ENCODE peak calls at places on chromosomes 1 and 21, in ten cellular contexts. A is PC-3; T is fibroblast of lung; U is hepatocyte; H is SK-N-SH; Z is CD8-positive, alpha-beta T cell; D is heart left ventricle; L is HFF-Myc; N is endodermal cell; X is lower lobe of right lung. I is an unnamed sample.

GRCh38 chr21:27570306-27570868 is 603.5 kb upstream of the ADAMTS5 start:
- DNase-seq in A (peak), T (peak), U (peak), H (no peak), Z (no peak), D (peak), L (no peak), N (no peak), X (peak), I (no peak)

GRCh38 chr1:64396817-64397216 is 73.1 kb upstream of the CACHD1 start:
- DNase-seq in A (no peak), T (no peak), U (no peak), H (no peak), Z (no peak), D (no peak), L (no peak), N (peak), X (no peak), I (no peak)

GRCh38 chr1:226656601-226657277 is 82.3 kb downstream of the ITPKB start:
- DNase-seq in A (peak), T (peak), U (no peak), H (peak), Z (no peak), D (peak), L (peak), N (no peak), X (no peak), I (no peak)

GRCh38 chr21:16978309-16978895 is 534.4 kb upstream of the CXADR start:
- DNase-seq in A (no peak), T (no peak), U (no peak), H (no peak), Z (no peak), D (no peak), L (no peak), N (no peak), X (no peak), I (no peak)

GRCh38 chr1:160779662-160780397 is 16.1 kb upstream of the LY9 start:
- DNase-seq in A (peak), T (no peak), U (peak), H (peak), Z (peak), D (no peak), L (no peak), N (peak), X (no peak), I (no peak)

GRCh38 chr1:213905315-213905714 is 82.5 kb upstream of the PROX1 start:
- DNase-seq in A (no peak), T (no peak), U (no peak), H (no peak), Z (no peak), D (peak), L (no peak), N (no peak), X (no peak), I (no peak)

GRCh38 chr1:33361553-33362262 is 40.8 kb upstream of the A3GALT2 start:
- DNase-seq in A (no peak), T (no peak), U (no peak), H (no peak), Z (no peak), D (no peak), L (no peak), N (no peak), X (no peak), I (no peak)

GRCh38 chr1:200925821-200926220 is 31.1 kb downstream of the INAVA start:
- DNase-seq in A (peak), T (no peak), U (no peak), H (no peak), Z (no peak), D (no peak), L (no peak), N (peak), X (no peak), I (no peak)

GRCh38 chr1:162928141-162928540 is 67.2 kb upstream of the CCDC190 start:
- DNase-seq in A (no peak), T (no peak), U (no peak), H (peak), Z (no peak), D (no peak), L (no peak), N (no peak), X (no peak), I (no peak)

GRCh38 chr1:86906419-86906818 is 7.5 kb downstream of the SELENOF start:
- DNase-seq in A (peak), T (peak), U (peak), H (no peak), Z (no peak), D (no peak), L (no peak), N (no peak), X (no peak), I (no peak)

GRCh38 chr1:166947398-166948043 is 27.8 kb downstream of the ILDR2 start:
- DNase-seq in A (no peak), T (peak), U (peak), H (peak), Z (no peak), D (peak), L (no peak), N (peak), X (peak), I (peak)

GRCh38 chr1:116949213-116949985 is 39.7 kb downstream of the PTGFRN start:
- DNase-seq in A (no peak), T (no peak), U (no peak), H (no peak), Z (peak), D (no peak), L (no peak), N (no peak), X (no peak), I (no peak)
- TF ChIP-seq CTCF in A (no peak), T (no peak), U (no peak), H (no peak), Z (no peak), D (no peak), L (no peak), N (no peak), X (no peak), I (no peak)

GRCh38 chr1:89149976-89150375 is 24.1 kb upstream of the GBP2 start:
- DNase-seq in A (no peak), T (no peak), U (no peak), H (no peak), Z (no peak), D (no peak), L (no peak), N (no peak), X (no peak), I (no peak)

GRCh38 chr1:89147707-89148106 is 21.8 kb upstream of the GBP2 start:
- DNase-seq in A (no peak), T (no peak), U (no peak), H (no peak), Z (no peak), D (no peak), L (no peak), N (no peak), X (no peak), I (no peak)

GRCh38 chr1:89151021-89151420 is 24.8 kb downstream of the GBP7 start:
- DNase-seq in A (no peak), T (no peak), U (no peak), H (no peak), Z (no peak), D (no peak), L (no peak), N (no peak), X (no peak), I (no peak)

GRCh38 chr1:89148259-89148658 is 22.3 kb upstream of the GBP2 start:
- DNase-seq in A (no peak), T (no peak), U (no peak), H (no peak), Z (no peak), D (no peak), L (no peak), N (no peak), X (no peak), I (no peak)

DNA sequence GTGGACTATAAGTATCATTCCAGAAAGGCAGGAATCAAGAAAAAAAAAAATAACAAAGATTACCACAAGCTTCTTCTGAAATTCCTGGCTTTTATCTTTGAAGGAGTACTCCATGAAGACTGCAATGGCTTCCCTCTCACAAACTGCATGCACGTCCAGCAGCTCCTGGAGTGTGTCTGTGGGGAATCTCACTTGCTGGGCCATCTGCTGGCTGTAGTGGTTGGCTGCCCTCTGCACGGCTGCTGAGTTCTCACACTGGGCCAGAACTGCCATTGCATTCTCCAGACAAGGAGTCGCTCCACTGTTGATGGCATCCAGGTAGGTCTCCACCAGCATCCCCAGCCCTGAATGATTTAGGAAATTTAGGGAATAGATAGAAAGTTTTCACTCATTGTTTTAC is 23.3 kb upstream of the GBP2 start:
- DNase-seq in A (peak), T (peak), U (peak), H (no peak), Z (no peak), D (no peak), L (no peak), N (peak), X (no peak), I (no peak)
- TF ChIP-seq CTCF in A (peak), T (peak), U (peak), H (peak), Z (no peak), D (no peak), L (peak), N (peak), X (peak), I (peak)

DNA sequence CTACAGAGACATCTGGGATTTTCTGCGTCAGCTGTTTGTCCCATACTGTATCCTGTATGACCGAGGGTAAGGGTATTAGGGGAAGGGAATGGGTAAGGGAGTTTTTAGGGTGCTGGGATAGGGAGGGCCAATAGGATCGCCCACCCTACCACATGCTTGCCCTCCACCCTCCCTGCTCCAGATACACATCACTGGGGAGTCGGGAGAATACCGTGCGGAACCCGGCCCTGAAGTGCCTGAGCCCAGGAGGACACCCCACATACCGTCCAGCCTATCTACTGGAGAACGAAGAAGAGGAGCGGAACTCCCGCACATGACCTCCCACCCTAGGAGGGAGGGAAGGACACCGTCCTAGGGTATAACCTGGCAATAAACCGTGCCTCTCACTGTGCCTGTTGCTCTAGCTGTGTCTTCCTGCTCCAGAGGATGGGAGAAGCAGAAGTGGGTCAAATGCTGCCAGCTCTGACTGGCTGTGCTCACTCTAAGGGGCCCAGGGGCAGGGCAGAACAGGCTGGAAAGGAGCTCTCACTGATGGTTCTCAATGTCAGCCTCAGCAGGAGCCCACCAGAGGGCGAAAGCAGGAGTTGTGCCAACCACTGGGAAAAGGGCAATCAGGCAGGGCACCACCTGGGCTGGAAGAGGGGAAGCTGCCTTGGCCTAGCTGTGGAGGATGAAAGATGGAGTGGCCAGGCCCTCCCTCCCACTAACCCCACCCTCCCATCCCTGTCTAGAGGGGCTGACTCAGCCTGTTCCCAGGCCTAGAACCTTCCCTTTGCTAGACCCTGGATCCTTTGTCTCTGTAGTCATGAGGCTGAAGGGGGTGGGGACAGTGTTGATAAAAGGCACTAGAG is 440 bp upstream of the LENEP start:
- DNase-seq in A (peak), T (peak), U (no peak), H (no peak), Z (no peak), D (no peak), L (no peak), N (peak), X (peak), I (peak)
- TF ChIP-seq CTCF in A (peak), T (peak), U (no peak), H (peak), Z (no peak), D (no peak), L (peak), N (peak), X (no peak), I (peak)

DNA sequence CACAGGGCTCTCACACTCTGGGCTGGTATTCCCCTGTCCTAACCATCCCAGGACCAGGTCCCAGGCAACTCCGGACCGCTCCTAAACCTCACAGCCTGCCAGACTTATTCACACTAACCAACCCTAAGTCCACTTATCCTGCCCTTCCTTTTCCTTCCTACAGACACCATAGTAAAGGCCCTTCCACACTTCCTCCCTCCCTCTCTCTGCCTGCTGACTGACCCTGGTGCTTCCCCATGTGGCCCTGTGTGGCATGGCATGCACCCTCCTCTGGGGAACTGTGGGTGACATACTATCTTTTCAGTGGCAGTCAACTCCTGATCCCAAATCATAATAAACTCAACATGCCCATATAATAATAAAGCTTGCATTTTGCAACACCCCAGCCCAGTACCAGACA is 155.1 kb upstream of the DNAH14 start:
- DNase-seq in A (peak), T (no peak), U (no peak), H (no peak), Z (no peak), D (no peak), L (no peak), N (peak), X (no peak), I (no peak)
- TF ChIP-seq CTCF in A (peak), T (no peak), U (no peak), H (peak), Z (no peak), D (no peak), L (peak), N (peak), X (peak), I (no peak)

GRCh38 chr1:61125263-61125662 is 42.9 kb downstream of the NFIA start:
- DNase-seq in A (no peak), T (no peak), U (no peak), H (no peak), Z (no peak), D (no peak), L (no peak), N (no peak), X (no peak), I (no peak)
- TF ChIP-seq CTCF in A (no peak), T (no peak), U (no peak), H (no peak), Z (no peak), D (no peak), L (no peak), N (no peak), X (no peak), I (no peak)

GRCh38 chr1:11000526-11000925 is 11.9 kb upstream of the TARDBP start:
- DNase-seq in A (no peak), T (no peak), U (no peak), H (no peak), Z (no peak), D (no peak), L (no peak), N (no peak), X (no peak), I (no peak)
- TF ChIP-seq CTCF in A (no peak), T (no peak), U (no peak), H (no peak), Z (no peak), D (no peak), L (no peak), N (no peak), X (no peak), I (no peak)

GRCh38 chr1:227902641-227902990 is 45.1 kb downstream of the WNT9A start:
- DNase-seq in A (no peak), T (no peak), U (no peak), H (no peak), Z (no peak), D (peak), L (no peak), N (no peak), X (no peak), I (peak)

GRCh38 chr1:227901239-227901905 is 46.4 kb downstream of the WNT9A start:
- DNase-seq in A (no peak), T (no peak), U (no peak), H (no peak), Z (no peak), D (peak), L (no peak), N (peak), X (no peak), I (peak)

GRCh38 chr1:227903061-227903521 is 44.6 kb downstream of the WNT9A start:
- DNase-seq in A (no peak), T (no peak), U (no peak), H (no peak), Z (no peak), D (peak), L (no peak), N (peak), X (peak), I (peak)

GRCh38 chr1:227900571-227901051 is 47.1 kb downstream of the WNT9A start:
- DNase-seq in A (no peak), T (no peak), U (no peak), H (no peak), Z (no peak), D (no peak), L (no peak), N (peak), X (peak), I (peak)

GRCh38 chr1:227901906-227902640 is 45.7 kb downstream of the WNT9A start:
- DNase-seq in A (peak), T (no peak), U (no peak), H (peak), Z (no peak), D (peak), L (no peak), N (peak), X (peak), I (peak)
- TF ChIP-seq CTCF in A (peak), T (no peak), U (no peak), H (no peak), Z (no peak), D (no peak), L (peak), N (peak), X (no peak), I (peak)

GRCh38 chr1:11272842-11273594 is at the start of gene UBIAD1:
- DNase-seq in A (peak), T (peak), U (peak), H (peak), Z (peak), D (peak), L (peak), N (peak), X (peak), I (no peak)
- TF ChIP-seq CTCF in A (no peak), T (peak), U (no peak), H (no peak), Z (no peak), D (no peak), L (no peak), N (peak), X (no peak), I (peak)

DNA sequence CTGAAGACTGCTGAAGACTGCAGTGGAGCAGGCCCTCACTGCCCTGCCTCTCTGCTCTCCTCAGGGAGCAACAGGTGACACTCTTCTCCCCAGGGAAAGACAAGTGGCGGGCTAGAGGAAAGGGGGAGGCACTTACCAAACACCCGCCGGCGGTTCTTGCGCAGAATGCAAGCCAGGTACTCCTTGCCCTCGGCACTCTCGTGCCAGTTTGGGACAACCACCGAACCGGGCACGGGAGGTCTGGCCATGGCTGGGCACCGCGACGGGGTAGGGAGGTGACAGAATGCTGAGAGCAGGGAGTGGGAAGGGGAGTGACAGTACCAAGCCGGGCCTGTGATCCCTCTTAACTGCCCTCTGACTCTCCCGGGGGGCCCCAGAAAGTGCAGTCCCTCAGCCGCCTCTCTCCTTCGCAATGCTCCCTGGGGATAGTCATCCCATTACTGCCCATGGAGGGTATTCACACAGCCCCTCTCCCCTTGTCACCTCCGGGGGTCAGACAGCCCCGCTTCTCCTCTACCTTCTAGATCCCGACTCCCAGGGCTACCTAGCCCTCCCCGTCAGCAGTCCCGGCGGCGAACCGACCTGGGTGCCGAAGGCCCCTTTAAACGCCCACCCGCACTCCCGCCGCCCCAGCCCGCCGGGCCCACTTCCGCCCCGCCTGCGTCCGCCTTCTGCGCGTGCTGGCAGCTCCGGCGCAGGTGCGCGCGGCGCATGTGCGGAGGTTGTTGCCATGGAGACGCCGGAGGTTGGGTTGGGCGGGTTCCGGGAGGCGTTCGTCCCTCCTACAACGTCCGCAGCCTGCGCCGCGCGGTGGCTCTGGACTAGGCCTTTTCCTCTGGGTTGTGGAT is at the start of gene CPLANE2:
- DNase-seq in A (peak), T (peak), U (peak), H (peak), Z (peak), D (peak), L (peak), N (peak), X (peak), I (peak)
- TF ChIP-seq CTCF in A (peak), T (no peak), U (no peak), H (no peak), Z (no peak), D (no peak), L (no peak), N (peak), X (no peak), I (peak)

I was measured in chondrocyte.